ENCODE peak calls at places on chromosomes 1 and 21, in nine cellular contexts. U is A549; M is AG20443; B is cortex of kidney; Z is osteocyte; R is non-pigmented ciliary epithelial cell; H is tibial artery; N is activated CD4-positive, alpha-beta T cell treated with anti-CD3 and anti-CD28 coated beads, Interleukin-2, amount 10 ng/mL, durations not matched to agents 7 days and 5 days; Q is GM23248. C is an unnamed sample.

GRCh38 chr1:1122981-1123480 is 7.1 kb upstream of the C1orf159 start:
- DNase-seq in Q (peak; percentile 43), B (no peak), H (no peak), U (no peak), R (no peak), N (no peak), Z (no peak), M (no peak), C (no peak)

GRCh38 chr1:236282159-236282716 is 480 bp upstream of the ERO1B start:
- DNase-seq in U (no peak), B (no peak), R (no peak), H (peak; percentile 25), Q (no peak), Z (no peak), N (peak; percentile 39), M (no peak), C (no peak)

GRCh38 chr1:201847150-201847549 is 18.2 kb downstream of the IPO9 start:
- DNase-seq in Q (no peak), R (no peak), Z (no peak), B (no peak), N (no peak), H (no peak), U (no peak), M (no peak), C (no peak)

GRCh38 chr1:61287734-61288133 is 205.4 kb downstream of the NFIA start:
- DNase-seq in R (peak; percentile 86), H (no peak), Z (no peak), Q (peak; percentile 74), N (no peak), U (no peak), B (no peak), M (peak; percentile 61), C (no peak)

GRCh38 chr1:245166471-245166885 is 11.7 kb downstream of the KIF26B start:
- DNase-seq in B (no peak), Q (peak; percentile 74), U (no peak), N (no peak), R (no peak), Z (no peak), H (no peak), M (peak; percentile 83), C (no peak)

GRCh38 chr21:29431680-29432079 is 133.0 kb downstream of the BACH1 start:
- DNase-seq in N (no peak), R (no peak), Q (no peak), Z (no peak), U (no peak), M (no peak), H (no peak), B (no peak), C (no peak)

GRCh38 chr1:166999090-166999489 is 10.0 kb downstream of the MAEL start:
- DNase-seq in Z (no peak), H (no peak), R (peak; percentile 41), U (no peak), B (no peak), N (no peak), Q (no peak), M (no peak), C (no peak)

GRCh38 chr1:201708085-201708512 is 120.9 kb upstream of the IPO9 start:
- DNase-seq in Q (peak; percentile 81), Z (no peak), M (peak; percentile 71), U (peak; percentile 32), R (no peak), B (no peak), H (no peak), N (no peak), C (peak; percentile 37)

GRCh38 chr1:235918032-235918431 is 51.3 kb upstream of the LYST start:
- DNase-seq in Q (peak; percentile 16), U (no peak), M (no peak), R (no peak), H (no peak), N (no peak), Z (no peak), B (no peak), C (no peak)

GRCh38 chr1:27863552-27863943 is 8.8 kb upstream of the THEMIS2 start:
- DNase-seq in Z (no peak), H (no peak), U (no peak), R (no peak), Q (no peak), N (no peak), B (no peak), M (no peak), C (no peak)

GRCh38 chr1:6188466-6188865 is 8.3 kb upstream of the CHD5 start:
- DNase-seq in U (no peak), B (no peak), N (no peak), R (no peak), M (peak; percentile 16), H (no peak), Q (no peak), Z (no peak), C (no peak)

GRCh38 chr1:58929667-58930325 is 145.9 kb upstream of the JUN start:
- DNase-seq in N (peak; percentile 55), B (no peak), H (no peak), U (peak; percentile 86), Z (peak; percentile 69), Q (no peak), R (no peak), M (no peak), C (no peak)

GRCh38 chr1:69947837-69948236 is 257.5 kb downstream of the LRRC40 start:
- DNase-seq in Z (no peak), M (no peak), R (no peak), U (no peak), H (no peak), N (no peak), B (no peak), Q (peak; percentile 36), C (no peak)

GRCh38 chr1:159015440-159015909 is 5.8 kb downstream of the IFI16 start:
- DNase-seq in Z (no peak), Q (peak; percentile 90), R (peak; percentile 81), H (peak; percentile 82), U (peak; percentile 65), B (no peak), N (peak; percentile 77), M (peak; percentile 85), C (peak; percentile 95)

C was measured in RPMI8226.